ENCODE peak calls at places on chromosomes 4 and X, in seven cellular contexts. One of them, this sample, is unnamed.

GRCh38 chr4:53494851-53495250 is 96.4 kb downstream of the LNX1 start:
- DNase-seq in CD4-positive, CD25-positive, alpha-beta regulatory T cell: no peak
- DNase-seq in neural progenitor cell: no peak
- DNase-seq in body of pancreas: no peak
- DNase-seq in suprapubic skin: no peak
- DNase-seq in AG04450: no peak
- DNase-seq in CD8-positive, alpha-beta memory T cell: no peak
- DNase-seq in this sample: no peak

GRCh38 chr4:152990471-152991131 is 54.5 kb downstream of the FHDC1 start:
- DNase-seq in CD4-positive, CD25-positive, alpha-beta regulatory T cell: no peak
- DNase-seq in neural progenitor cell: no peak
- DNase-seq in body of pancreas: no peak
- DNase-seq in suprapubic skin: no peak
- DNase-seq in AG04450: no peak
- DNase-seq in CD8-positive, alpha-beta memory T cell: no peak
- DNase-seq in this sample: no peak

GRCh38 chrX:130264573-130264972 is 4.1 kb downstream of the ZNF280C start:
- DNase-seq in CD4-positive, CD25-positive, alpha-beta regulatory T cell: no peak
- DNase-seq in neural progenitor cell: no peak
- DNase-seq in body of pancreas: no peak
- DNase-seq in suprapubic skin: no peak
- DNase-seq in AG04450: no peak
- DNase-seq in CD8-positive, alpha-beta memory T cell: no peak
- DNase-seq in this sample: no peak

GRCh38 chr4:40238700-40239548 is 42.1 kb downstream of the RHOH start:
- DNase-seq in CD4-positive, CD25-positive, alpha-beta regulatory T cell: peak
- DNase-seq in neural progenitor cell: no peak
- DNase-seq in body of pancreas: no peak
- DNase-seq in suprapubic skin: no peak
- DNase-seq in AG04450: no peak
- DNase-seq in CD8-positive, alpha-beta memory T cell: peak
- DNase-seq in this sample: peak

GRCh38 chr4:126661194-126661593 is 971.6 kb upstream of the INTU start:
- DNase-seq in CD4-positive, CD25-positive, alpha-beta regulatory T cell: no peak
- DNase-seq in neural progenitor cell: no peak
- DNase-seq in body of pancreas: no peak
- DNase-seq in suprapubic skin: no peak
- DNase-seq in AG04450: no peak
- DNase-seq in CD8-positive, alpha-beta memory T cell: no peak
- DNase-seq in this sample: no peak

GRCh38 chr4:151486166-151486565 is 77.2 kb downstream of the FHIP1A start:
- DNase-seq in CD4-positive, CD25-positive, alpha-beta regulatory T cell: no peak
- DNase-seq in neural progenitor cell: no peak
- DNase-seq in body of pancreas: no peak
- DNase-seq in suprapubic skin: no peak
- DNase-seq in AG04450: no peak
- DNase-seq in CD8-positive, alpha-beta memory T cell: no peak
- DNase-seq in this sample: no peak

GRCh38 chr4:1582227-1582626 is 101.9 kb downstream of the FAM53A start:
- DNase-seq in CD4-positive, CD25-positive, alpha-beta regulatory T cell: no peak
- DNase-seq in neural progenitor cell: no peak
- DNase-seq in body of pancreas: no peak
- DNase-seq in suprapubic skin: no peak
- DNase-seq in AG04450: no peak
- DNase-seq in CD8-positive, alpha-beta memory T cell: peak
- DNase-seq in this sample: no peak

GRCh38 chr4:123867910-123868587 is 471.5 kb downstream of the SPRY1 start:
- DNase-seq in CD4-positive, CD25-positive, alpha-beta regulatory T cell: no peak
- DNase-seq in neural progenitor cell: no peak
- DNase-seq in body of pancreas: no peak
- DNase-seq in suprapubic skin: no peak
- DNase-seq in AG04450: no peak
- DNase-seq in CD8-positive, alpha-beta memory T cell: no peak
- DNase-seq in this sample: no peak

GRCh38 chr4:73187325-73187724 is 71.3 kb downstream of the ANKRD17 start:
- DNase-seq in CD4-positive, CD25-positive, alpha-beta regulatory T cell: no peak
- DNase-seq in neural progenitor cell: no peak
- DNase-seq in body of pancreas: no peak
- DNase-seq in suprapubic skin: no peak
- DNase-seq in AG04450: no peak
- DNase-seq in CD8-positive, alpha-beta memory T cell: no peak
- DNase-seq in this sample: no peak

GRCh38 chr4:101419324-101420135 is 72.2 kb upstream of the PPP3CA start:
- DNase-seq in CD4-positive, CD25-positive, alpha-beta regulatory T cell: no peak
- DNase-seq in neural progenitor cell: peak
- DNase-seq in body of pancreas: no peak
- DNase-seq in suprapubic skin: no peak
- DNase-seq in AG04450: peak
- DNase-seq in CD8-positive, alpha-beta memory T cell: no peak
- DNase-seq in this sample: no peak

GRCh38 chr4:43277003-43277402 is 384.5 kb downstream of the GRXCR1 start:
- DNase-seq in CD4-positive, CD25-positive, alpha-beta regulatory T cell: no peak
- DNase-seq in neural progenitor cell: no peak
- DNase-seq in body of pancreas: no peak
- DNase-seq in suprapubic skin: no peak
- DNase-seq in AG04450: no peak
- DNase-seq in CD8-positive, alpha-beta memory T cell: no peak
- DNase-seq in this sample: no peak

GRCh38 chrX:77788050-77788449 is 2.0 kb upstream of the ATRX start:
- DNase-seq in CD4-positive, CD25-positive, alpha-beta regulatory T cell: peak
- DNase-seq in neural progenitor cell: no peak
- DNase-seq in body of pancreas: no peak
- DNase-seq in suprapubic skin: no peak
- DNase-seq in AG04450: no peak
- DNase-seq in CD8-positive, alpha-beta memory T cell: no peak
- DNase-seq in this sample: no peak

GRCh38 chrX:5337160-5337559 is 891.5 kb downstream of the NLGN4X start:
- DNase-seq in CD4-positive, CD25-positive, alpha-beta regulatory T cell: no peak
- DNase-seq in neural progenitor cell: no peak
- DNase-seq in body of pancreas: no peak
- DNase-seq in suprapubic skin: no peak
- DNase-seq in AG04450: no peak
- DNase-seq in CD8-positive, alpha-beta memory T cell: no peak
- DNase-seq in this sample: no peak

GRCh38 chr4:42454755-42455154 is 57.5 kb downstream of the SHISA3 start:
- DNase-seq in CD4-positive, CD25-positive, alpha-beta regulatory T cell: no peak
- DNase-seq in neural progenitor cell: no peak
- DNase-seq in body of pancreas: no peak
- DNase-seq in suprapubic skin: no peak
- DNase-seq in AG04450: no peak
- DNase-seq in CD8-positive, alpha-beta memory T cell: no peak
- DNase-seq in this sample: no peak

GRCh38 chr4:109169160-109169559 is 133.3 kb downstream of the COL25A1 start:
- DNase-seq in CD4-positive, CD25-positive, alpha-beta regulatory T cell: no peak
- DNase-seq in neural progenitor cell: no peak
- DNase-seq in body of pancreas: no peak
- DNase-seq in suprapubic skin: no peak
- DNase-seq in AG04450: no peak
- DNase-seq in CD8-positive, alpha-beta memory T cell: no peak
- DNase-seq in this sample: no peak

GRCh38 chr4:148954011-148954749 is 512.0 kb upstream of the NR3C2 start:
- DNase-seq in CD4-positive, CD25-positive, alpha-beta regulatory T cell: no peak
- DNase-seq in neural progenitor cell: no peak
- DNase-seq in body of pancreas: no peak
- DNase-seq in suprapubic skin: no peak
- DNase-seq in AG04450: no peak
- DNase-seq in CD8-positive, alpha-beta memory T cell: no peak
- DNase-seq in this sample: no peak

GRCh38 chrX:16771483-16772398 is 14.5 kb upstream of the TXLNG start:
- DNase-seq in CD4-positive, CD25-positive, alpha-beta regulatory T cell: no peak
- DNase-seq in neural progenitor cell: peak
- DNase-seq in body of pancreas: no peak
- DNase-seq in suprapubic skin: no peak
- DNase-seq in AG04450: peak
- DNase-seq in CD8-positive, alpha-beta memory T cell: no peak
- DNase-seq in this sample: peak

GRCh38 chr4:89403826-89404225 is 96.2 kb upstream of the GPRIN3 start:
- DNase-seq in CD4-positive, CD25-positive, alpha-beta regulatory T cell: no peak
- DNase-seq in neural progenitor cell: no peak
- DNase-seq in body of pancreas: no peak
- DNase-seq in suprapubic skin: no peak
- DNase-seq in AG04450: no peak
- DNase-seq in CD8-positive, alpha-beta memory T cell: no peak
- DNase-seq in this sample: no peak

GRCh38 chr4:73944061-73944875 is 37.6 kb downstream of the PF4 start:
- DNase-seq in CD4-positive, CD25-positive, alpha-beta regulatory T cell: no peak
- DNase-seq in neural progenitor cell: peak
- DNase-seq in body of pancreas: peak
- DNase-seq in suprapubic skin: no peak
- DNase-seq in AG04450: no peak
- DNase-seq in CD8-positive, alpha-beta memory T cell: no peak
- DNase-seq in this sample: peak

GRCh38 chrX:9352243-9352642 is 112.6 kb upstream of the TBL1X start:
- DNase-seq in CD4-positive, CD25-positive, alpha-beta regulatory T cell: peak
- DNase-seq in neural progenitor cell: no peak
- DNase-seq in body of pancreas: no peak
- DNase-seq in suprapubic skin: no peak
- DNase-seq in AG04450: no peak
- DNase-seq in CD8-positive, alpha-beta memory T cell: no peak
- DNase-seq in this sample: no peak

DNA sequence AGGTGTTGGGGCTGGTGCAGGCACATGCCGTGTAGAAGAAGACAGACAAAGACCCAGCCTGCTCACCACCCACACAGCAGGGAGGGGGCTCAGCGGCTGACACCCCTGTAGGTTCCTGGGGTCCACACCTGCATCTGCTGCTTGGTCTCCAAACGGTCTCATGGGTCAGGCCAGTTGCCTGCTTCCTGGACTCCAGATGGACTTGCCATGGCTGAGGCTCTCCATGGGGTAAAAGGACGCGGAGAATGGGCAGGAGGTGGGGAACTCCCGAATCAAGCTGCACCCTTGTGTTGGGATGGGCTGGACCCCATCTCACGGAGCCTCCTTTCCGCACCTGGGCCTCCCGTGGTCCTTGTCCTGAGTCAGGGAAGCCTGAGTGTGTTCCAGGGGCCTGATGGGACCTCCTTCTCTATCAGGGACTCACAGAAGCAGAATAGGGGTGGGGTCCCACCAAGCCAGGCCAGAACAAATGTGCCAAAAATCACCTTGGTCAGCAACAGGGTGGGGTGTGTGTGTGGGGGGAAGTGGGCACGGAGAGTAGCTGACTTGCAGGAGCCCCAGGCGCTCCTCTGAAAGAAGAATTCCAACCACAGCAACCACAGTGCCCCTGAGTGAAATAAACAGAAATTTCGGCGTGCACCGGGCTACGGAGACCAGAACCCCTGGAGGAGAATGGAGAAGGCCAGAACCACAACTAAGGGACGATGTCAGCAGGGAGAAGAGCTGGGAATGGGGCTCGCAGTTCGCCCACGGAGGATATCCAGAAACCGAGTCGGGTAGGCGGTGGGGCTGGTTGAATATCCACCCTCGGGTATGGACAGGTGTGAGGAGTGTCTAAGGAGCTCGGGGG is 11.8 kb upstream of the ASMTL start:
- DNase-seq in CD4-positive, CD25-positive, alpha-beta regulatory T cell: no peak
- DNase-seq in neural progenitor cell: no peak
- DNase-seq in body of pancreas: no peak
- DNase-seq in suprapubic skin: peak
- DNase-seq in AG04450: no peak
- DNase-seq in CD8-positive, alpha-beta memory T cell: peak
- DNase-seq in this sample: peak
- H3K27ac ChIP-seq in CD4-positive, CD25-positive, alpha-beta regulatory T cell: peak
- H3K27ac ChIP-seq in neural progenitor cell: no peak
- H3K27ac ChIP-seq in body of pancreas: no peak
- H3K27ac ChIP-seq in suprapubic skin: no peak
- H3K27ac ChIP-seq in AG04450: no peak
- H3K27ac ChIP-seq in CD8-positive, alpha-beta memory T cell: peak
- H3K27ac ChIP-seq in this sample: no peak

DNA sequence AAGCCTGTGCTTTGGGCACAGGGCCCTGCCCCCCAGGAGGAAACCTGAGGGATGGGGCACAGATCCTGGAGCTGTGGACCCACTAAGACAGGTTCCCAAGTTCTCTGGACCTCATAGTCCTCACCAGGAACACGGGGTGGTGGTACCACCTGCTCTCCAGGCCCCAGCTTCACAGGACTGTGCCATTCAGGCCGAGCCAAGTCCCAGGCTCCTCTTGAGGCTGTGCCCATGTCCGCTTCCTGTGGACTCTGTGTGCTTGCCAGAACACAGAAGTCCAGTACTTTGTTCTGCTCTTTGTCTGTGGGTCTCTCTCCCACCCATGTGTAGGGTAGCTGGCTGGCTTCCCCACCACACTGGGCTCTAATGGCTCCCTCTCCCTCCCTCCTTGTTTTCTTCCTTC is 104.5 kb upstream of the PSAPL1 start:
- DNase-seq in CD4-positive, CD25-positive, alpha-beta regulatory T cell: no peak
- DNase-seq in neural progenitor cell: no peak
- DNase-seq in body of pancreas: no peak
- DNase-seq in suprapubic skin: no peak
- DNase-seq in AG04450: no peak
- DNase-seq in CD8-positive, alpha-beta memory T cell: no peak
- DNase-seq in this sample: no peak
- H3K27ac ChIP-seq in CD4-positive, CD25-positive, alpha-beta regulatory T cell: no peak
- H3K27ac ChIP-seq in neural progenitor cell: no peak
- H3K27ac ChIP-seq in body of pancreas: no peak
- H3K27ac ChIP-seq in suprapubic skin: no peak
- H3K27ac ChIP-seq in AG04450: no peak
- H3K27ac ChIP-seq in CD8-positive, alpha-beta memory T cell: no peak
- H3K27ac ChIP-seq in this sample: no peak

GRCh38 chr4:158444621-158445020 is 77.1 kb upstream of the RXFP1 start:
- DNase-seq in CD4-positive, CD25-positive, alpha-beta regulatory T cell: no peak
- DNase-seq in neural progenitor cell: no peak
- DNase-seq in body of pancreas: no peak
- DNase-seq in suprapubic skin: no peak
- DNase-seq in AG04450: no peak
- DNase-seq in CD8-positive, alpha-beta memory T cell: no peak
- DNase-seq in this sample: no peak
- H3K27ac ChIP-seq in CD4-positive, CD25-positive, alpha-beta regulatory T cell: no peak
- H3K27ac ChIP-seq in neural progenitor cell: no peak
- H3K27ac ChIP-seq in body of pancreas: no peak
- H3K27ac ChIP-seq in suprapubic skin: no peak
- H3K27ac ChIP-seq in AG04450: no peak
- H3K27ac ChIP-seq in CD8-positive, alpha-beta memory T cell: no peak
- H3K27ac ChIP-seq in this sample: no peak

GRCh38 chrX:107716045-107716684 is 59.4 kb downstream of the TSC22D3 start:
- DNase-seq in CD4-positive, CD25-positive, alpha-beta regulatory T cell: peak
- DNase-seq in neural progenitor cell: peak
- DNase-seq in body of pancreas: no peak
- DNase-seq in suprapubic skin: no peak
- DNase-seq in AG04450: no peak
- DNase-seq in CD8-positive, alpha-beta memory T cell: peak
- DNase-seq in this sample: peak

GRCh38 chrX:107715331-107716044 is 60.1 kb downstream of the TSC22D3 start:
- DNase-seq in CD4-positive, CD25-positive, alpha-beta regulatory T cell: peak
- DNase-seq in neural progenitor cell: no peak
- DNase-seq in body of pancreas: no peak
- DNase-seq in suprapubic skin: no peak
- DNase-seq in AG04450: no peak
- DNase-seq in CD8-positive, alpha-beta memory T cell: peak
- DNase-seq in this sample: peak

GRCh38 chrX:107721318-107721717 is 54.3 kb downstream of the TSC22D3 start:
- DNase-seq in CD4-positive, CD25-positive, alpha-beta regulatory T cell: no peak
- DNase-seq in neural progenitor cell: no peak
- DNase-seq in body of pancreas: no peak
- DNase-seq in suprapubic skin: no peak
- DNase-seq in AG04450: no peak
- DNase-seq in CD8-positive, alpha-beta memory T cell: no peak
- DNase-seq in this sample: peak

GRCh38 chrX:107716816-107717700 is 58.5 kb downstream of the TSC22D3 start:
- DNase-seq in CD4-positive, CD25-positive, alpha-beta regulatory T cell: peak
- DNase-seq in neural progenitor cell: peak
- DNase-seq in body of pancreas: peak
- DNase-seq in suprapubic skin: peak
- DNase-seq in AG04450: no peak
- DNase-seq in CD8-positive, alpha-beta memory T cell: peak
- DNase-seq in this sample: peak

GRCh38 chrX:107718156-107718621 is 57.4 kb downstream of the TSC22D3 start:
- DNase-seq in CD4-positive, CD25-positive, alpha-beta regulatory T cell: peak
- DNase-seq in neural progenitor cell: peak
- DNase-seq in body of pancreas: peak
- DNase-seq in suprapubic skin: no peak
- DNase-seq in AG04450: peak
- DNase-seq in CD8-positive, alpha-beta memory T cell: peak
- DNase-seq in this sample: peak
- H3K27ac ChIP-seq in CD4-positive, CD25-positive, alpha-beta regulatory T cell: peak
- H3K27ac ChIP-seq in neural progenitor cell: no peak
- H3K27ac ChIP-seq in body of pancreas: peak
- H3K27ac ChIP-seq in suprapubic skin: peak
- H3K27ac ChIP-seq in AG04450: no peak
- H3K27ac ChIP-seq in CD8-positive, alpha-beta memory T cell: peak
- H3K27ac ChIP-seq in this sample: peak

This sample was measured in Peyer's patch.